ENCODE peak calls at places on chromosomes 6 and 20, in eight cellular contexts. Q is SK-N-SH, M is cardiac fibroblast, J is GM23338, B is astrocyte of the spinal cord, L is bronchial epithelial cell, H is fibroblast of the aortic adventitia, O is pancreas. I is an unnamed sample.

GRCh38 chr20:51698252-51698651 is 69.9 kb downstream of the ATP9A start:
- DNase-seq in M (no peak), L (no peak), J (no peak), H (no peak), O (no peak), B (no peak), Q (no peak), I (no peak)

GRCh38 chr6:69279805-69280204 is 517.0 kb downstream of the LMBRD1 start:
- DNase-seq in O (no peak), J (peak; percentile 23), H (no peak), B (peak; percentile 6), M (no peak), L (no peak), Q (no peak), I (no peak)

GRCh38 chr6:64439274-64439673 is 803.7 kb downstream of the PHF3 start:
- DNase-seq in O (no peak), H (no peak), L (peak; percentile 69), Q (no peak), M (no peak), B (no peak), J (no peak), I (peak; percentile 55)

GRCh38 chr6:144546807-144547206 is 261.7 kb downstream of the UTRN start:
- DNase-seq in Q (no peak), M (no peak), H (no peak), J (no peak), B (no peak), O (no peak), L (no peak), I (no peak)

GRCh38 chr6:92354270-92354831 is 1065.0 kb downstream of the EPHA7 start:
- DNase-seq in M (no peak), O (no peak), J (no peak), B (no peak), Q (no peak), H (no peak), L (no peak), I (no peak)

GRCh38 chr20:38202153-38202981 is 37.3 kb upstream of the TGM2 start:
- DNase-seq in B (no peak), H (no peak), J (no peak), Q (no peak), O (no peak), L (no peak), M (no peak), I (no peak)

GRCh38 chr20:7579888-7580287 is 360.4 kb downstream of the HAO1 start:
- DNase-seq in H (peak; percentile 19), Q (no peak), J (no peak), O (no peak), L (peak; percentile 81), M (no peak), B (no peak), I (peak; percentile 88)

GRCh38 chr6:156657311-156657710 is 119.9 kb upstream of the ARID1B start:
- DNase-seq in L (no peak), B (no peak), M (no peak), H (no peak), O (no peak), J (no peak), Q (no peak), I (no peak)

GRCh38 chr20:62030834-62031434 is 34.7 kb downstream of the TAF4 start:
- DNase-seq in O (no peak), B (no peak), M (no peak), L (peak; percentile 64), H (no peak), Q (no peak), J (no peak), I (peak; percentile 74)

GRCh38 chr6:36827261-36828079 is 11.8 kb downstream of the CPNE5 start:
- DNase-seq in B (peak; percentile 90), J (no peak), Q (no peak), L (peak; percentile 55), M (peak; percentile 92), O (no peak), H (peak; percentile 82), I (peak; percentile 69)

GRCh38 chr6:146701632-146702031 is 102.9 kb downstream of the ADGB start:
- DNase-seq in B (no peak), J (no peak), M (no peak), O (no peak), L (no peak), Q (no peak), H (no peak), I (no peak)

GRCh38 chr6:8670792-8671191 is 235.4 kb upstream of the SLC35B3 start:
- DNase-seq in Q (no peak), H (no peak), L (peak; percentile 1), B (no peak), J (no peak), M (no peak), O (no peak), I (no peak)

GRCh38 chr6:111721677-111722219 is 116.1 kb upstream of the TRAF3IP2 start:
- DNase-seq in O (no peak), L (peak; percentile 26), M (peak; percentile 79), Q (peak; percentile 43), B (peak; percentile 36), J (peak; percentile 75), H (peak; percentile 80), I (peak; percentile 38)

GRCh38 chr20:45867811-45868176 is 10.4 kb downstream of the ZSWIM3 start:
- DNase-seq in L (peak; percentile 79), O (no peak), M (peak; percentile 45), B (peak; percentile 67), J (no peak), Q (no peak), H (peak; percentile 72), I (peak; percentile 61)

GRCh38 chr6:161374971-161375873 is 101.4 kb upstream of the AGPAT4 start:
- DNase-seq in Q (peak; percentile 78), O (peak; percentile 51), L (peak; percentile 64), M (peak; percentile 76), B (peak; percentile 62), H (peak; percentile 26), J (peak; percentile 67), I (peak; percentile 67)

GRCh38 chr6:161372422-161372793 is 98.5 kb upstream of the AGPAT4 start:
- DNase-seq in L (no peak), J (no peak), B (no peak), O (no peak), M (no peak), Q (no peak), H (no peak), I (no peak)

GRCh38 chr6:161376367-161376766 is 102.5 kb upstream of the AGPAT4 start:
- DNase-seq in J (no peak), L (no peak), M (no peak), Q (no peak), B (no peak), H (no peak), O (no peak), I (no peak)

GRCh38 chr6:161370882-161371281 is 97.0 kb upstream of the AGPAT4 start:
- DNase-seq in J (peak; percentile 87), O (peak; percentile 61), L (peak; percentile 68), Q (peak; percentile 79), B (peak; percentile 78), M (peak; percentile 86), H (peak; percentile 70), I (peak; percentile 86)

DNA sequence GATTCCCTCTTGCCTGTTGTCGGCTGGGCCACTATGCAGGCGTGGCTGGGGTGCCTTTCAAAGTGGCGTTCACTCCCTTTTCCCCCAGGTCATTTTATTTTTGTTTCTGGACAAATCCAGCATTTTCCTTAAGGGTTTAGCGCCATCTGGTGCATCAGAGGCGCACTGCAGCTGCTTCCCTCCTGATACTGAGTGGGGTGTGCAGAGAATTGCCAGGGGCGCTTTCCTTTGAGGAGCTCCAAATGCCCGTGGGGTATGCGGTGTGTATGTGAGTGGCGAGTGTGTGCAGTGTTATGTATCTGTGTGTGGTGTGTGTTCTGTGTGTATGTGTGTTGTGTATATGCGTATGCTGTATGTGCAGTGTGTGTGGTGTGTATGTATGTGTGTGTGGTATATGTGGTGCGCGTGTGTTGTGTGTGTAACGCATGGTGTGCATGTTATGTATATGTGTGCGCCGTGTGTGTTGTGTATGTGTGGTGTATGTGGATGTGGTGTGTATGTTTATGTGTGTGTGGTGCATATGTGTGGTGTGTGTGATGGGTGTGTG is 100.1 kb upstream of the AGPAT4 start:
- DNase-seq in M (peak; percentile 69), L (peak; percentile 47), Q (peak; percentile 78), O (peak; percentile 71), J (peak; percentile 89), B (peak; percentile 63), H (peak; percentile 69), I (peak; percentile 67)
- TF ChIP-seq CTCF in M (peak; percentile 97), L (peak; percentile 92), Q (peak; percentile 98), O (peak; percentile 95), J (peak; percentile 97), B (peak; percentile 99), H (peak; percentile 98), I (peak; percentile 98)

DNA sequence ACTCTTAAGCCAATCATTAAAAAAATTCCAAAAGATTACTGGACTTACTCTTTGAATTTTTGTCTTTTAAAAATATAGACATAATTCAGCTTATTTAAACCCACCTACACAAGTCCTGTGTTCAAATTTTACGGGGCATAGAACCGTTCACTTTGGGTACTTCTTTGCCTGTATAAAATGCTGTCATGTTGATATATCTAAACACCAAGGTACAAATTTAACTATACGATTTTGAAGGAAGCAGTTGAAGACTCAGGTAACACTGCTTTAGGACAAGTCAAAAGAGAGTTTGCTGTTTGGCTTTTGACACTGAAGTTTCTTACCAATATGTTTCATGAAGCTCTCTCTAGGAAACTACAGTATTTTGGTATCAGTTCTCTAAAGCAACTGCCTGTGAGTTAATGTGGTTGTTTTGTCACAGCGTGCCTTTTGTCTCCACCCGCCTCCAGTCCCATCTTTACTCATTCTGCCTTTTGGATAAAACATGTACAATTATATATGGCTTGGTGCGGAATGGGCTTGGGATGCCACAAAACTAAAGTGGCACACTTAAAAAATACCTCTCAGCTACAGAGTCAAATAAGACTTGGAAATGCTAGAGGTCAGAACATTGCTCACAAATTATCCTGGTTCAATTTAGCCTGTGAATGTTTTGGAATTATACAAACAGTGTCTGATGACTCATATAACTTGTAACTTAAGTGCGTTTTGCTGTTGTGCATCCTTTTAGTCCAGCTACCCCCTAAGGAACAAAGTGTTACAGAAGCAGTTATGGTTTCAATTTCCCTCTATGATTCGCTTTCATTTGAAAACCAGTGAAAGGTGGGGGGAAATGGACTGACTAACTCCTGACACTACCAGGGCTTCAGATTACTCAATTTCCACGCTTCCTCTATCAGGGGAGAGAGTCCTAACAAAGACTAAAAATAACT is 38.7 kb downstream of the RGS17 start:
- DNase-seq in H (peak; percentile 75), O (no peak), J (no peak), L (peak; percentile 93), M (peak; percentile 84), B (peak; percentile 92), Q (no peak), I (peak; percentile 74)
- H3K4me3 ChIP-seq in H (peak overlapping the region; percentile 2), O (no peak overlapping the region), J (no peak overlapping the region), L (no peak overlapping the region), M (no peak overlapping the region), B (no peak overlapping the region), Q (no peak overlapping the region), I (no peak overlapping the region)

GRCh38 chr20:24918579-24919566 is 30.2 kb upstream of the CST7 start:
- DNase-seq in B (no peak), O (no peak), Q (no peak), L (no peak), M (no peak), J (no peak), H (no peak), I (no peak)
- TF ChIP-seq CTCF in B (no peak), O (no peak), Q (no peak), L (no peak), M (no peak), J (no peak), H (no peak), I (no peak)

DNA sequence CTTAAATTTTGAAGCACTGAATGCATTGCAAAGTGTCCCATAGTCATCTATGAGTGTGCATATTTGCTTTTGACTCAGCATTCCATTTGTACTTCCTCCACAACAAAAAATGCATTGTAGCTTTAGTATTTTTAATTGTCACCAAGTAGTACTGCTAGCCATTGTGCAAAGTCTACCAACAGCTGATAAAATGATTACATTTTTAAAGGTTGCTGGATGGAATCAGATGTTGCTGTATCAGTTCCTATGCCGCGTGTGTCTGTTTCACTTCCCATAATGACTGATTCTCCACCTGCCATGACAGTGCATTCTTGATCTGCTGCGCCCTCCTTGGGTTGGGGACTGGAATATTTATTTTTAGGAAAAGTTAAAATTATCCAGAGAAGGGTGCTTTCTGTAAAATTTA is 41.2 kb downstream of the SLX4IP start:
- DNase-seq in J (no peak), O (no peak), Q (no peak), L (peak; percentile 18), H (peak; percentile 27), B (no peak), M (no peak), I (no peak)
- H3K4me3 ChIP-seq in J (no peak overlapping the region), O (no peak overlapping the region), Q (no peak overlapping the region), L (no peak overlapping the region), H (no peak overlapping the region), B (no peak overlapping the region), M (no peak overlapping the region), I (no peak overlapping the region)

I was measured in epithelial cell of esophagus.